ENCODE peak calls at places on chromosome 20, in six cellular contexts. V is retina, A is amygdala, I is KBM-7, F is HEK293T, G is MV-4-11. R is an unnamed sample.

GRCh38 chr20:44609006-44609510 is 26.7 kb downstream of the PKIG start:
- DNase-seq in G (no peak), F (no peak), I (no peak), V (no peak), A (no peak), R (no peak)

GRCh38 chr20:38420232-38421085 is 14.7 kb downstream of the SNHG17 start:
- DNase-seq in V (no peak), G (no peak), F (no peak), A (no peak), I (no peak), R (peak; percentile 42)

GRCh38 chr20:57650756-57651483 is 30.7 kb upstream of the ZBP1 start:
- DNase-seq in G (no peak), A (no peak), V (no peak), I (no peak), F (no peak), R (no peak)

GRCh38 chr20:22904411-22904810 is 130.7 kb upstream of the SSTR4 start:
- DNase-seq in F (no peak), I (no peak), G (no peak), V (no peak), A (no peak), R (no peak)

GRCh38 chr20:51807864-51808263 is 5.5 kb upstream of the SALL4 start:
- DNase-seq in F (no peak), A (no peak), V (no peak), G (no peak), I (no peak), R (no peak)

GRCh38 chr20:50242178-50242514 is 51.5 kb downstream of the CEBPB start:
- DNase-seq in I (no peak), F (no peak), A (no peak), V (no peak), G (no peak), R (no peak)

GRCh38 chr20:56929606-56930005 is 300.5 kb downstream of the TFAP2C start:
- DNase-seq in F (no peak), G (no peak), I (no peak), A (no peak), V (peak; percentile 36), R (peak; percentile 30)

GRCh38 chr20:46089076-46089337 is 755 bp downstream of the NCOA5 start:
- DNase-seq in I (no peak), F (no peak), A (no peak), G (no peak), V (no peak), R (no peak)

GRCh38 chr20:39269031-39269461 is 306.9 kb downstream of the DHX35 start:
- DNase-seq in F (peak; percentile 68), A (peak; percentile 4), G (no peak), I (peak; percentile 50), V (peak; percentile 89), R (peak; percentile 70)

GRCh38 chr20:32127347-32127746 is 17.8 kb downstream of the TM9SF4 start:
- DNase-seq in I (no peak), G (no peak), V (no peak), A (no peak), F (no peak), R (no peak)

GRCh38 chr20:19756756-19757486 is 1.1 kb upstream of the RIN2 start:
- DNase-seq in V (peak; percentile 73), A (no peak), G (no peak), I (no peak), F (no peak), R (peak; percentile 33)

GRCh38 chr20:37388831-37389230 is 42.9 kb downstream of the SRC start:
- DNase-seq in G (no peak), F (no peak), V (no peak), I (no peak), A (no peak), R (no peak)

GRCh38 chr20:35306931-35307517 is 14.8 kb upstream of the FAM83C start:
- DNase-seq in F (peak; percentile 80), V (peak; percentile 26), G (peak; percentile 55), I (peak; percentile 56), A (no peak), R (no peak)

GRCh38 chr20:43702502-43702901 is 24.3 kb downstream of the GTSF1L start:
- DNase-seq in I (no peak), A (no peak), F (no peak), V (no peak), G (no peak), R (no peak)

GRCh38 chr20:35317416-35317815 is 25.2 kb upstream of the FAM83C start:
- DNase-seq in G (no peak), V (peak; percentile 34), I (no peak), F (no peak), A (no peak), R (no peak)

GRCh38 chr20:45235995-45236394 is 14.8 kb downstream of the SEMG2 start:
- DNase-seq in I (no peak), A (no peak), G (no peak), F (peak; percentile 17), V (no peak), R (no peak)

GRCh38 chr20:709421-709820 is 33.8 kb upstream of the SCRT2 start:
- DNase-seq in V (peak; percentile 46), A (no peak), I (no peak), G (no peak), F (no peak), R (peak; percentile 62)

GRCh38 chr20:382291-383115 is 1.9 kb downstream of the TRIB3 start:
- DNase-seq in A (no peak), V (no peak), F (no peak), I (no peak), G (no peak), R (no peak)

GRCh38 chr20:58891076-58891685 is 38.7 kb downstream of the GNAS start:
- DNase-seq in F (peak; percentile 62), G (peak; percentile 32), A (peak; percentile 47), V (peak; percentile 35), I (no peak), R (peak; percentile 93)